ENCODE peak calls at places on chromosomes 13 and 19, in seven cellular contexts. Q is A549, J is HFFc6, U is esophagus muscularis mucosa, L is fibroblast of the aortic adventitia, D is Peyer's patch, P is ovary. H is an unnamed sample.

GRCh38 chr13:51995677-51996551 is 15.3 kb downstream of the ATP7B start:
- DNase-seq in Q (no peak), J (no peak), U (no peak), L (peak), D (no peak), P (no peak), H (no peak)

GRCh38 chr13:84658881-84659661 is 776.8 kb upstream of the SLITRK1 start:
- DNase-seq in Q (no peak), J (no peak), U (no peak), L (peak), D (no peak), P (no peak), H (no peak)

GRCh38 chr13:46232281-46232680 is 20.6 kb downstream of the LRRC63 start:
- DNase-seq in Q (no peak), J (peak), U (no peak), L (peak), D (no peak), P (no peak), H (no peak)

GRCh38 chr19:5814123-5814839 is 9.4 kb downstream of the NRTN start:
- DNase-seq in Q (no peak), J (no peak), U (no peak), L (no peak), D (no peak), P (no peak), H (no peak)

GRCh38 chr13:25930655-25931054 is 121.2 kb downstream of the SHISA2 start:
- DNase-seq in Q (no peak), J (no peak), U (no peak), L (no peak), D (no peak), P (no peak), H (no peak)

GRCh38 chr19:2487780-2488330 is 11.9 kb downstream of the GADD45B start:
- DNase-seq in Q (no peak), J (no peak), U (no peak), L (no peak), D (no peak), P (no peak), H (peak)

GRCh38 chr13:80798576-80799133 is 457.7 kb upstream of the SPRY2 start:
- DNase-seq in Q (no peak), J (no peak), U (no peak), L (no peak), D (no peak), P (no peak), H (no peak)

GRCh38 chr19:49151339-49152217 is 3.6 kb downstream of the HRC start:
- DNase-seq in Q (peak), J (no peak), U (no peak), L (peak), D (peak), P (peak), H (no peak)

GRCh38 chr19:6279620-6279930 is 200 bp downstream of the MLLT1 start:
- DNase-seq in Q (no peak), J (no peak), U (no peak), L (no peak), D (no peak), P (no peak), H (no peak)

GRCh38 chr13:36430247-36431203 is 1.8 kb upstream of the CCNA1 start:
- DNase-seq in Q (no peak), J (no peak), U (no peak), L (no peak), D (no peak), P (no peak), H (no peak)

GRCh38 chr19:44925114-44925891 is 10.9 kb downstream of the APOC1 start:
- DNase-seq in Q (no peak), J (no peak), U (no peak), L (peak), D (peak), P (peak), H (peak)

DNA sequence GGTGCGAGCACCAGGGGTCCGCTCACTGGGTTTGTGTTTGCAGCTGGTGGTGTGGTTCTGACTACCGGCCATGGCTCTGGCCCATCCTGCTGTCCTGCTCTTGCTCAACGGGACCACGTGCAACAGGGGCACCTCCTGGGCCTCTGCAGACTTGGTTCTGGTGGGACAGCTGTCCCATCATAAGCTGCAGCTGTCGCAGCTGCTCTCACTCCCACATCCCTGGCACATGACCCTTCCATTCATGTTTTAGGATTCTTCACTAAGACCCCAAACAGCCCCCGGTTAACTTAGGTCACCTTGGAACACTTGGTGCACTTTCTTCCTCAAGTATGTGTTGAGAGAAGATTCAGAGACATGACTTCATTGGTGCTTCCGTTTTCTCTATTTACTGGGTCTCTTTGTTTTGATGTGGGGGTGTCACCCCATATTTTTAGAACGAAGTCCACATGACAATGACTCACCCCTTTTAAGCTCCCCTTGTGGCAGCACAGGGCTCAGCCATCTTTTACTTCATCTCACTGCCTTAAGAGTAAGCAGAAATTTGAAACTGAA is 68.4 kb upstream of the ARHGEF7 start:
- DNase-seq in Q (no peak), J (peak), U (peak), L (peak), D (no peak), P (no peak), H (no peak)
- TF ChIP-seq CTCF in Q (no peak), J (peak), U (no peak), L (peak), D (no peak), P (no peak), H (peak)

GRCh38 chr19:46373573-46374359 is 26.9 kb downstream of the PPP5C start:
- DNase-seq in Q (peak), J (peak), U (no peak), L (peak), D (no peak), P (no peak), H (no peak)

GRCh38 chr19:46371371-46371901 is 24.5 kb downstream of the PPP5C start:
- DNase-seq in Q (no peak), J (no peak), U (no peak), L (no peak), D (no peak), P (no peak), H (no peak)

GRCh38 chr19:46374526-46375475 is 27.9 kb downstream of the PPP5C start:
- DNase-seq in Q (no peak), J (no peak), U (no peak), L (no peak), D (no peak), P (no peak), H (no peak)

GRCh38 chr19:46369817-46370216 is 22.9 kb downstream of the PPP5C start:
- DNase-seq in Q (no peak), J (no peak), U (no peak), L (no peak), D (no peak), P (no peak), H (no peak)

DNA sequence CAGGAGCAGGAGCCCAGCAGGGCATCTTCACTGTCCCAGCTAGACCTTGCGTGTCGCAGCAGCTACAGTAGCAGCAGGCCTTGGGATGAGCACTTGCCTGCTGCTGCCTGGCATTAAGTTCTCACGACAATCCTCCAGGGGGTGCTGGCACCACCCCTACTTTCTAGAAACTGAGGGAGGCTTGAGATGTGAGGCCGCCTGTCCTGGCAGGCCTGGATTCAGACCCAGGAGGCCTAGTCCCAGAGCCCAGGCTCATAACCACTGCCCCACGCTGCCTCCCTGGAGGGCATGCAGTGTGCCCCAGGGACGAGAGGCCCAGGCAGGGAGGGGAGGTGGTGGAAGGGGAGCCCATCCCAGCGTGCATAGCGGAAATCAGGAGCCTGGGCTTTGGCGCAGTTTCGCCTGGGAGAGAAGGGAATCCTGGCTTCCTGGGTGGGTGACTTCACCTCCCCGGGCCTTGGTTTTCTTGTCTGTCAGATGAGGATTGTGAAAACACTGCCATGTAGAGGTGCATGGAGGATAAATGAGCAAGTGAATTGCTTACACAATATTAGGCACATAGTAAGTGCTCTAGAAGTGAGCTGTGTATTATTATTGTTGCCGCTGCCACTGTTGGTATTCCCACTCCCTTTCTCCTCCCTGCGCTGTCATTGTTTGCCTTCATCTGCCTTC is 26.1 kb downstream of the PPP5C start:
- DNase-seq in Q (peak), J (no peak), U (no peak), L (peak), D (no peak), P (no peak), H (no peak)
- TF ChIP-seq CTCF in Q (peak), J (peak), U (no peak), L (peak), D (no peak), P (no peak), H (no peak)

GRCh38 chr19:644789-645188 is 5.1 kb downstream of the FGF22 start:
- DNase-seq in Q (no peak), J (no peak), U (no peak), L (no peak), D (no peak), P (no peak), H (no peak)
- TF ChIP-seq CTCF in Q (no peak), J (no peak), U (no peak), L (no peak), D (no peak), P (no peak), H (no peak)

GRCh38 chr19:38849746-38850230 is at the start of gene HNRNPL:
- DNase-seq in Q (no peak), J (no peak), U (no peak), L (no peak), D (no peak), P (no peak), H (peak)
- TF ChIP-seq CTCF in Q (peak), J (peak), U (peak), L (peak), D (peak), P (peak), H (peak)